ENCODE peak calls at places on chromosomes 4 and X, in ten cellular contexts. M is endothelial cell, H is tibial artery, N is bronchial epithelial cell, J is AG09319, L is NCI-H69, D is HT1080, V is immature natural killer cell, R is cardiac fibroblast, W is PC-9. K is an unnamed sample.

GRCh38 chr4:54228064-54228527 is 997 bp upstream of the PDGFRA start:
- DNase-seq in M (peak), H (peak), N (peak), J (peak), L (peak), D (no peak), V (no peak), R (peak), W (no peak), K (peak)

GRCh38 chr4:83850435-83850834 is 314.5 kb downstream of the GPAT3 start:
- DNase-seq in M (no peak), H (no peak), N (no peak), J (no peak), L (no peak), D (peak), V (no peak), R (no peak), W (no peak), K (no peak)

GRCh38 chrX:129842510-129843208 is 1.0 kb downstream of the ZDHHC9 start:
- DNase-seq in M (peak), H (peak), N (peak), J (peak), L (peak), D (peak), V (no peak), R (peak), W (peak), K (peak)

GRCh38 chr4:121799208-121799823 is 1.8 kb upstream of the EXOSC9 start:
- DNase-seq in M (no peak), H (no peak), N (no peak), J (no peak), L (no peak), D (no peak), V (no peak), R (no peak), W (no peak), K (no peak)

GRCh38 chrX:71464968-71465367 is 67.9 kb upstream of the OGT start:
- DNase-seq in M (no peak), H (no peak), N (no peak), J (no peak), L (no peak), D (no peak), V (no peak), R (no peak), W (no peak), K (no peak)

GRCh38 chr4:82601242-82602015 is 39.6 kb upstream of the TMEM150C start:
- DNase-seq in M (no peak), H (no peak), N (no peak), J (no peak), L (no peak), D (no peak), V (no peak), R (peak), W (no peak), K (no peak)

GRCh38 chr4:5267418-5267817 is 216.1 kb downstream of the STK32B start:
- DNase-seq in M (no peak), H (no peak), N (no peak), J (no peak), L (no peak), D (no peak), V (no peak), R (no peak), W (no peak), K (no peak)

GRCh38 chrX:10138726-10139125 is 18.0 kb upstream of the CLCN4 start:
- DNase-seq in M (no peak), H (no peak), N (no peak), J (no peak), L (no peak), D (no peak), V (no peak), R (no peak), W (no peak), K (no peak)

GRCh38 chr4:181569553-181569952 is 673.6 kb upstream of the TENM3 start:
- DNase-seq in M (no peak), H (no peak), N (peak), J (no peak), L (peak), D (peak), V (no peak), R (peak), W (no peak), K (no peak)

GRCh38 chr4:2743518-2744445 is 12.4 kb downstream of the TNIP2 start:
- DNase-seq in M (no peak), H (no peak), N (no peak), J (no peak), L (no peak), D (no peak), V (no peak), R (no peak), W (no peak), K (no peak)

GRCh38 chr4:156169011-156169410 is 215.3 kb upstream of the CTSO start:
- DNase-seq in M (peak), H (no peak), N (peak), J (peak), L (peak), D (peak), V (no peak), R (peak), W (no peak), K (no peak)

K was measured in activated CD8-positive, alpha-beta memory T cell treated with anti-CD3 and anti-CD28 coated beads for 24 hours.